ENCODE peak calls at places on chromosomes 16 and 17, in ten cellular contexts. J is lower leg skin, Y is esophagus squamous epithelium, N is K562, G is uterus, Q is heart left ventricle, M is body of pancreas, B is sigmoid colon, K is breast epithelium, F is tibial nerve. P is an unnamed sample.

GRCh38 chr16:1926223-1926718 is 8.1 kb upstream of the HS3ST6 start:
- DNase-seq in B (no peak), M (no peak), G (no peak), N (no peak), J (no peak), Y (no peak), Q (no peak), F (no peak), K (no peak), P (no peak)

GRCh38 chr16:77896357-77896972 is 108.1 kb downstream of the VAT1L start:
- DNase-seq in K (no peak), B (no peak), M (no peak), G (no peak), Q (no peak), J (peak), Y (no peak), N (no peak), F (no peak), P (no peak)

GRCh38 chr17:48174833-48175232 is 67.3 kb downstream of the SNX11 start:
- DNase-seq in F (no peak), B (no peak), M (no peak), K (no peak), J (no peak), N (no peak), Q (no peak), Y (no peak), G (no peak), P (no peak)

GRCh38 chr16:1816396-1817275 is 10.0 kb downstream of the HAGH start:
- DNase-seq in M (no peak), Y (no peak), G (no peak), F (no peak), Q (no peak), N (no peak), K (no peak), B (no peak), J (no peak), P (no peak)

GRCh38 chr17:81165246-81166032 is at the start of gene PVALEF:
- DNase-seq in K (no peak), B (peak), M (peak), J (no peak), F (no peak), N (no peak), Q (peak), G (no peak), Y (no peak), P (no peak)

GRCh38 chr17:73773702-73774101 is 129.5 kb upstream of the SDK2 start:
- DNase-seq in N (no peak), Y (no peak), Q (no peak), J (no peak), F (no peak), B (no peak), G (no peak), K (no peak), M (no peak), P (no peak)

GRCh38 chr17:40260528-40260927 is 27.2 kb upstream of the CDC6 start:
- DNase-seq in J (peak), B (no peak), N (no peak), Y (no peak), M (no peak), F (peak), G (no peak), Q (no peak), K (no peak), P (no peak)

GRCh38 chr16:1974157-1975070 is 2.6 kb downstream of the TBL3 start:
- DNase-seq in F (no peak), J (no peak), M (no peak), G (no peak), Q (no peak), K (no peak), Y (no peak), B (no peak), N (no peak), P (no peak)

GRCh38 chr17:55661359-55661758 is 61.3 kb downstream of the TMEM100 start:
- DNase-seq in J (no peak), Q (no peak), Y (no peak), N (no peak), F (no peak), K (no peak), B (no peak), G (no peak), M (no peak), P (no peak)

GRCh38 chr17:66272699-66273390 is 29.6 kb upstream of the PRKCA start:
- DNase-seq in J (no peak), M (peak), B (peak), F (no peak), Y (no peak), N (peak), G (peak), Q (no peak), K (no peak), P (peak)

GRCh38 chr17:21368545-21369246 is 7.5 kb upstream of the KCNJ12 start:
- DNase-seq in J (no peak), N (no peak), F (no peak), Y (no peak), G (no peak), M (no peak), Q (no peak), B (no peak), K (no peak), P (no peak)

GRCh38 chr17:42171831-42172230 is 9.1 kb downstream of the KCNH4 start:
- DNase-seq in J (no peak), F (no peak), N (no peak), M (no peak), Y (no peak), B (no peak), Q (peak), K (no peak), G (no peak), P (no peak)

GRCh38 chr17:28904800-28905199 is 1.9 kb upstream of the DHRS13 start:
- DNase-seq in G (no peak), K (no peak), J (no peak), F (no peak), B (no peak), Q (no peak), N (peak), M (no peak), Y (no peak), P (no peak)

GRCh38 chr16:85436636-85437160 is 176.4 kb upstream of the GSE1 start:
- DNase-seq in F (no peak), Q (no peak), M (peak), N (peak), Y (no peak), J (peak), G (peak), B (no peak), K (no peak), P (no peak)

GRCh38 chr16:51538707-51539604 is 387.9 kb upstream of the SALL1 start:
- DNase-seq in G (no peak), K (no peak), Y (no peak), B (no peak), J (no peak), M (peak), F (no peak), Q (no peak), N (no peak), P (peak)

GRCh38 chr17:64278614-64279013 is 15.6 kb upstream of the TEX2 start:
- DNase-seq in Q (no peak), F (no peak), Y (no peak), M (no peak), G (peak), K (no peak), N (no peak), J (no peak), B (no peak), P (peak)

GRCh38 chr17:10025976-10026785 is 121.1 kb upstream of the RCVRN start:
- DNase-seq in G (no peak), M (no peak), K (no peak), J (no peak), B (no peak), F (no peak), N (no peak), Q (no peak), Y (no peak), P (no peak)

GRCh38 chr16:57113042-57113453 is 20.7 kb downstream of the CPNE2 start:
- DNase-seq in B (no peak), J (no peak), M (no peak), K (no peak), G (no peak), F (no peak), N (no peak), Q (no peak), Y (no peak), P (peak)

GRCh38 chr16:3071655-3072054 is 6.2 kb downstream of the IL32 start:
- DNase-seq in J (no peak), Y (no peak), Q (no peak), K (no peak), B (no peak), G (no peak), M (no peak), F (no peak), N (no peak), P (no peak)

GRCh38 chr17:82449883-82450356 is 632 bp downstream of the CYBC1 start:
- DNase-seq in J (no peak), N (no peak), B (no peak), F (no peak), M (no peak), G (no peak), K (no peak), Q (no peak), Y (no peak), P (no peak)

GRCh38 chr17:2015314-2015713 is 9.8 kb downstream of the RTN4RL1 start:
- DNase-seq in J (no peak), M (no peak), B (no peak), K (no peak), N (no peak), F (no peak), Y (no peak), G (no peak), Q (no peak), P (no peak)

GRCh38 chr17:45320931-45321461 is 4.2 kb upstream of the MAP3K14 start:
- DNase-seq in B (no peak), G (peak), M (no peak), K (no peak), F (peak), N (peak), Y (no peak), Q (no peak), J (no peak), P (peak)

GRCh38 chr17:4872786-4873185 is 26.6 kb upstream of the C17orf107 start:
- DNase-seq in Q (no peak), K (no peak), F (no peak), G (no peak), M (peak), B (no peak), J (no peak), Y (no peak), N (no peak), P (no peak)

GRCh38 chr16:68972720-68973119 is 129.4 kb downstream of the TANGO6 start:
- DNase-seq in N (peak), Y (no peak), J (no peak), B (no peak), M (no peak), Q (no peak), F (no peak), G (no peak), K (no peak), P (peak)

GRCh38 chr16:48609453-48610023 is 442 bp downstream of the N4BP1 start:
- DNase-seq in K (no peak), J (peak), M (peak), F (no peak), N (peak), Q (peak), Y (no peak), G (peak), B (peak), P (peak)

GRCh38 chr16:83882118-83882879 is 16.6 kb upstream of the MLYCD start:
- DNase-seq in K (no peak), F (no peak), B (no peak), Q (no peak), N (no peak), M (no peak), Y (no peak), J (no peak), G (no peak), P (no peak)

GRCh38 chr17:45440161-45440859 is 7.6 kb upstream of the ARHGAP27 start:
- DNase-seq in Y (no peak), N (no peak), B (peak), K (peak), G (no peak), F (no peak), J (no peak), M (peak), Q (no peak), P (no peak)

GRCh38 chr16:73025111-73025505 is 22.8 kb downstream of the ZFHX3 start:
- DNase-seq in B (peak), J (peak), M (no peak), G (no peak), Q (no peak), K (no peak), Y (no peak), F (no peak), N (no peak), P (no peak)

GRCh38 chr17:81551458-81552243 is 502 bp downstream of the FAAP100 start:
- DNase-seq in N (peak), Y (no peak), F (peak), K (no peak), J (no peak), G (no peak), M (peak), B (no peak), Q (peak), P (peak)

GRCh38 chr17:38748329-38749221 is at the start of gene PCGF2:
- DNase-seq in J (peak), Q (peak), F (peak), K (peak), N (peak), M (peak), G (peak), Y (no peak), B (peak), P (peak)

GRCh38 chr17:29613371-29613837 is 9.3 kb downstream of the CORO6 start:
- DNase-seq in B (peak), N (no peak), K (peak), Y (peak), Q (peak), M (peak), J (peak), F (peak), G (peak), P (peak)

GRCh38 chr17:27525836-27526235 is 69.6 kb downstream of the KSR1 start:
- DNase-seq in M (no peak), Q (no peak), G (no peak), J (no peak), F (no peak), N (no peak), K (no peak), Y (no peak), B (no peak), P (no peak)

GRCh38 chr17:27525316-27525715 is 69.1 kb downstream of the KSR1 start:
- DNase-seq in Q (no peak), N (no peak), J (no peak), M (no peak), K (no peak), F (no peak), B (no peak), G (no peak), Y (no peak), P (no peak)

GRCh38 chr17:27529230-27529796 is 73.1 kb downstream of the KSR1 start:
- DNase-seq in Q (no peak), F (no peak), G (no peak), N (peak), K (no peak), J (no peak), M (peak), B (peak), Y (no peak), P (peak)

GRCh38 chr17:27524594-27524993 is 68.3 kb downstream of the KSR1 start:
- DNase-seq in J (no peak), Q (no peak), K (no peak), F (no peak), N (no peak), M (no peak), B (no peak), Y (no peak), G (no peak), P (no peak)

DNA sequence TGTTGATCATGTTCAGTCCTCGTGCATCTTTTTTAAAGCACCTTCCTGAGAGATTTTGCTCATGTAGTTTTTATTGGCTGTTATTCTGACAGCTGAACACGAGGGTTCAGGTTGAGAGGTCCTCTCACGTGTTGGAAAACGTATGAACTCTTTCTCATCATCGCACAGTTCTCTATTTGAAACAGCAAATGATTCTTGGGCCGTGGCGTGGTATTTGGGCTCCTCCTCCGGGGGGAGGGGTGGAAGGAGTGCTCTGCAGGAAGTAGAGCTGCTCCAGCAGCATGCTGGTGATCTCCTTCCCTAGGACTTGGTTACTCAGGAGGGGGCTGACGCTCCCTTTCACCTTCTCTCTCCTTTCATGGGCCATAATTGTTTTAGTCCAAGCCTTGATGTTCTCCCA is 70.4 kb downstream of the KSR1 start:
- DNase-seq in N (peak), B (peak), J (no peak), Y (no peak), Q (no peak), K (no peak), G (no peak), F (peak), M (peak), P (peak)
- TF ChIP-seq POLR2A in N (no peak), B (no peak), J (no peak), Y (no peak), Q (no peak), K (no peak), G (no peak), F (no peak), M (no peak), P (no peak)

GRCh38 chr17:78779848-78780247 is 2.2 kb downstream of the CYTH1 start:
- DNase-seq in J (no peak), G (no peak), Y (no peak), K (peak), N (no peak), M (peak), B (peak), Q (no peak), F (no peak), P (no peak)

GRCh38 chr17:78780852-78781338 is 1.2 kb downstream of the CYTH1 start:
- DNase-seq in Q (no peak), K (peak), J (no peak), Y (no peak), G (no peak), B (peak), N (no peak), M (no peak), F (no peak), P (no peak)

GRCh38 chr17:78781339-78782304 is at the start of gene CYTH1:
- DNase-seq in Q (peak), K (peak), N (peak), F (no peak), M (peak), Y (no peak), J (peak), B (peak), G (peak), P (no peak)

GRCh38 chr17:78777886-78778285 is 4.2 kb downstream of the CYTH1 start:
- DNase-seq in Q (no peak), M (no peak), K (no peak), F (no peak), J (no peak), N (no peak), B (peak), G (no peak), Y (no peak), P (no peak)

GRCh38 chr17:78780335-78780734 is 1.7 kb downstream of the CYTH1 start:
- DNase-seq in B (peak), G (no peak), J (no peak), Q (no peak), M (no peak), N (no peak), Y (no peak), K (no peak), F (no peak), P (no peak)
- H3K4me3 ChIP-seq in B (no peak), G (no peak), J (no peak), Q (peak), M (no peak), N (no peak), Y (peak), K (peak), F (peak), P (no peak)

DNA sequence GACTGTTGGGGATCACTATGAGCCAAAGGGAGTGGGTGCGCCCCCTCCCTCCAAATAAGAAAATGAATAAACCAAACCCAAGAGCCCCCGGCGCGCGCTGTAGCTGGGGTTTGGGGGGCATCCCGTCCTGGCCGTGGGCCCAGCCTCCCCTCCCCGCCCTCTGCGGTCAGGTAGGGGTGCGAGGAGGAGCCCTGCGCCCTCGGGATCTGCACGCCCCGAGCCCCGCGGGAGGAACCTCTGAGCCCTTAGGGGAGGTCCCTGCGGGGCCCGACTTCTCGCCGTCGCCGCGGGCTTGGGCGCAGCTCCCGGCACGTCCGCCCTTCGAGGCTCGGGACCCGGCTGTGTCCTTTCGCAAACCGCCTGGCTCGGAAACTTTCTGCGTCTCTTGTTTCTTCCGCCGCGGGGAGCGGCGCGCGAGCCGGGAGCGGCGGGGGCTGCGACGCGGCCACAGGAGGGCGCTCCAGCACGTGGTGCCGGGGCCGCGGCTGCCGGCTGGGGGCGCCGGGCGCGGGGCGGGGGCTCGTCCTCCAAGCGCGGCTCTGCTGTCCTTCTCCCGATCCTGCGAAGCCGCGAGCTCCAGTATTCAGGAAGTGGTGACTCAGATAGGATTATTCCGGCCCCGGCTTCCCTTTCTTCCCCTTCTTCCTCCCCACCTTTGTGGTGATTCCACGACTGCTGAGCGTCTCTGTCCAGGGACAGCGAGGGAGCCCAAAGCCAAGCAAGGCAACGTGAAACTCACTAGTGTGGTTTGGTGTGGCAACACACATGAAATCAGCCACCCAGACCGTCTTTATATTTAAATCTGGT is 1.6 kb downstream of the PITPNC1 start:
- DNase-seq in B (peak), Y (no peak), K (peak), J (peak), F (peak), M (peak), Q (peak), G (peak), N (peak), P (peak)
- TF ChIP-seq POLR2A in B (peak), Y (no peak), K (no peak), J (no peak), F (no peak), M (peak), Q (peak), G (peak), N (no peak), P (peak)

GRCh38 chr17:79988163-79988971 is 47.3 kb downstream of the TBC1D16 start:
- DNase-seq in N (no peak), Y (no peak), B (peak), J (no peak), K (no peak), M (no peak), F (no peak), G (peak), Q (peak), P (peak)
- H3K4me3 ChIP-seq in N (no peak), Y (no peak), B (no peak), J (no peak), K (peak), M (no peak), F (no peak), G (no peak), Q (no peak), P (peak)

DNA sequence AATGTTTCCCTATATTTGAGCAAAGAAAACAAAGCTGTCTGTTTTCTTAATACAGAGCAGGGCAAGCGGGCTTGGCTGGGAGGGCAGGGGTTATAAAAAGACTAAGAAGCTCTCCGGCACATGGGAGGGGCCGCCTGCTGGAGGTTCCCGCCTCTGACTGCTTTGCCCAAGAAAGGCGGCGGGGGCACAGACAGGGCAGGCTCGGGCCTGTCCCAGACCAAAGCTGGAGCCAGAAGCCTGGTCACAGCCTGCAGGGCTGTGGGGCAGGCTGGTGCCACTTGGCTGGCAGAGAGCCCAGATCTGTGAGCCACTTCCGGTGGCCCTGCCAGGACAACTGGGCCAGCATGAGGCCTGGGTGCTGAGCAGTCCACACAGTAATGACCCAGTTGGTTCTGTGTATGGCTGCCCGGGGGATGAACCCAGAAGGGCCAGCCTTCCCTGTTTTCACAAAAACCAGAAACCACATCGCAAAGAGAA is 89.4 kb downstream of the LITAF start:
- DNase-seq in F (peak), G (peak), M (peak), J (peak), K (peak), Y (no peak), B (peak), N (no peak), Q (peak), P (peak)
- TF ChIP-seq POLR2A in F (no peak), G (no peak), M (no peak), J (no peak), K (no peak), Y (no peak), B (no peak), N (no peak), Q (no peak), P (no peak)

GRCh38 chr17:78125138-78125913 is 3.2 kb downstream of the TMC6 start:
- DNase-seq in M (no peak), G (no peak), J (no peak), Q (no peak), F (no peak), N (no peak), Y (no peak), B (no peak), K (no peak), P (no peak)

GRCh38 chr17:78124081-78124835 is 4.3 kb downstream of the TMC6 start:
- DNase-seq in B (no peak), M (no peak), G (no peak), Q (no peak), Y (no peak), N (no peak), F (no peak), J (no peak), K (no peak), P (no peak)

GRCh38 chr17:78123258-78123929 is 5.2 kb downstream of the TMC6 start:
- DNase-seq in Q (no peak), F (no peak), G (no peak), M (no peak), B (no peak), K (no peak), N (no peak), Y (no peak), J (no peak), P (no peak)

GRCh38 chr17:78125976-78126894 is 2.3 kb downstream of the TMC6 start:
- DNase-seq in K (no peak), Q (peak), F (no peak), J (peak), M (no peak), B (no peak), G (no peak), Y (no peak), N (no peak), P (no peak)

GRCh38 chr17:78124836-78125137 is 3.8 kb downstream of the TMC6 start:
- DNase-seq in K (no peak), B (no peak), M (no peak), Q (no peak), Y (no peak), F (no peak), J (no peak), N (no peak), G (no peak), P (no peak)
- H3K4me3 ChIP-seq in K (no peak), B (no peak), M (no peak), Q (peak), Y (peak), F (no peak), J (no peak), N (no peak), G (no peak), P (no peak)

P was measured in IMR-90.